ENCODE peak calls at places on chromosomes 2 and 18, in eight cellular contexts. U is HCT116, V is suprapubic skin, N is esophagus muscularis mucosa, D is stomach, H is H1, I is K562, W is upper lobe of left lung. K is an unnamed sample.

GRCh38 chr2:69177785-69178636 is 165.0 kb downstream of the ANTXR1 start:
- DNase-seq in U (peak), W (peak), N (peak), D (peak), V (peak), I (peak), H (peak), K (no peak)

GRCh38 chr2:10308866-10309265 is 6.2 kb downstream of the HPCAL1 start:
- DNase-seq in I (no peak), N (no peak), H (no peak), D (no peak), V (no peak), U (no peak), W (no peak), K (no peak)

GRCh38 chr2:42048318-42049251 is 764 bp downstream of the PKDCC start:
- DNase-seq in H (no peak), D (peak), V (no peak), I (peak), N (no peak), U (no peak), W (no peak), K (no peak)

GRCh38 chr2:84844141-84844540 is 36.7 kb downstream of the TRABD2A start:
- DNase-seq in H (no peak), D (no peak), W (no peak), I (no peak), N (no peak), U (no peak), V (no peak), K (no peak)

GRCh38 chr2:70711191-70711590 is 56.8 kb downstream of the ADD2 start:
- DNase-seq in I (no peak), U (no peak), D (no peak), W (no peak), V (no peak), N (no peak), H (no peak), K (no peak)

GRCh38 chr2:47904903-47905453 is 1.3 kb downstream of the FBXO11 start:
- DNase-seq in I (peak), N (no peak), W (peak), H (peak), V (no peak), D (peak), U (no peak), K (peak)

GRCh38 chr2:5474716-5475115 is 217.5 kb upstream of the SOX11 start:
- DNase-seq in I (no peak), N (peak), W (peak), U (no peak), H (no peak), V (no peak), D (no peak), K (no peak)

GRCh38 chr2:42926438-42927333 is 134.3 kb upstream of the HAAO start:
- DNase-seq in V (no peak), D (peak), U (no peak), W (no peak), H (no peak), I (no peak), N (no peak), K (no peak)

GRCh38 chr2:205405752-205406151 is 276.5 kb upstream of the NRP2 start:
- DNase-seq in D (no peak), H (no peak), U (no peak), V (no peak), I (no peak), N (no peak), W (no peak), K (no peak)

GRCh38 chr2:176814740-176815367 is 397.7 kb upstream of the HNRNPA3 start:
- DNase-seq in D (no peak), W (no peak), H (no peak), N (no peak), U (peak), I (peak), V (no peak), K (no peak)

GRCh38 chr2:144875996-144876395 is 356.1 kb upstream of the ZEB2 start:
- DNase-seq in W (no peak), I (no peak), U (no peak), H (no peak), D (no peak), N (no peak), V (no peak), K (no peak)

GRCh38 chr18:21897811-21898210 is 157.2 kb downstream of the MIB1 start:
- DNase-seq in D (peak), V (no peak), I (peak), U (peak), H (peak), N (no peak), W (no peak), K (peak)

GRCh38 chr2:64562148-64562784 is 38.1 kb downstream of the AFTPH start:
- DNase-seq in U (peak), H (no peak), W (no peak), I (no peak), D (no peak), V (no peak), N (no peak), K (no peak)

GRCh38 chr2:142867161-142867560 is 10.3 kb upstream of the KYNU start:
- DNase-seq in H (no peak), D (no peak), N (no peak), W (no peak), I (no peak), V (no peak), U (no peak), K (no peak)

GRCh38 chr2:142868281-142868762 is 9.1 kb upstream of the KYNU start:
- DNase-seq in V (peak), H (no peak), I (no peak), U (no peak), D (peak), W (peak), N (no peak), K (no peak)

GRCh38 chr2:142870516-142870915 is 6.9 kb upstream of the KYNU start:
- DNase-seq in U (no peak), H (no peak), V (no peak), D (no peak), I (no peak), W (no peak), N (no peak), K (no peak)

GRCh38 chr2:142871396-142871795 is 6.1 kb upstream of the KYNU start:
- DNase-seq in U (no peak), I (no peak), V (no peak), D (no peak), N (no peak), H (no peak), W (no peak), K (no peak)

GRCh38 chr2:142869461-142870106 is 7.9 kb upstream of the KYNU start:
- DNase-seq in I (no peak), U (no peak), V (no peak), W (no peak), H (no peak), D (no peak), N (no peak), K (no peak)
- TF ChIP-seq POLR2AphosphoS5 in I (no peak), U (no peak), V (no peak), W (no peak), H (no peak), D (no peak), N (no peak), K (no peak)

GRCh38 chr2:201070966-201071304 is 536 bp downstream of the HYCC2 start:
- DNase-seq in I (no peak), N (no peak), D (no peak), H (no peak), U (no peak), V (no peak), W (no peak), K (no peak)

GRCh38 chr2:201073071-201073470 is 1.3 kb downstream of the NDUFB3 start:
- DNase-seq in H (no peak), D (no peak), V (no peak), U (no peak), N (no peak), W (no peak), I (no peak), K (no peak)

GRCh38 chr2:201072201-201072530 is 365 bp downstream of the NDUFB3 start:
- DNase-seq in I (no peak), W (no peak), H (no peak), D (no peak), V (no peak), N (no peak), U (no peak), K (no peak)

GRCh38 chr2:201074996-201075395 is 3.2 kb downstream of the NDUFB3 start:
- DNase-seq in V (no peak), D (no peak), I (no peak), H (no peak), U (no peak), N (no peak), W (no peak), K (no peak)

DNA sequence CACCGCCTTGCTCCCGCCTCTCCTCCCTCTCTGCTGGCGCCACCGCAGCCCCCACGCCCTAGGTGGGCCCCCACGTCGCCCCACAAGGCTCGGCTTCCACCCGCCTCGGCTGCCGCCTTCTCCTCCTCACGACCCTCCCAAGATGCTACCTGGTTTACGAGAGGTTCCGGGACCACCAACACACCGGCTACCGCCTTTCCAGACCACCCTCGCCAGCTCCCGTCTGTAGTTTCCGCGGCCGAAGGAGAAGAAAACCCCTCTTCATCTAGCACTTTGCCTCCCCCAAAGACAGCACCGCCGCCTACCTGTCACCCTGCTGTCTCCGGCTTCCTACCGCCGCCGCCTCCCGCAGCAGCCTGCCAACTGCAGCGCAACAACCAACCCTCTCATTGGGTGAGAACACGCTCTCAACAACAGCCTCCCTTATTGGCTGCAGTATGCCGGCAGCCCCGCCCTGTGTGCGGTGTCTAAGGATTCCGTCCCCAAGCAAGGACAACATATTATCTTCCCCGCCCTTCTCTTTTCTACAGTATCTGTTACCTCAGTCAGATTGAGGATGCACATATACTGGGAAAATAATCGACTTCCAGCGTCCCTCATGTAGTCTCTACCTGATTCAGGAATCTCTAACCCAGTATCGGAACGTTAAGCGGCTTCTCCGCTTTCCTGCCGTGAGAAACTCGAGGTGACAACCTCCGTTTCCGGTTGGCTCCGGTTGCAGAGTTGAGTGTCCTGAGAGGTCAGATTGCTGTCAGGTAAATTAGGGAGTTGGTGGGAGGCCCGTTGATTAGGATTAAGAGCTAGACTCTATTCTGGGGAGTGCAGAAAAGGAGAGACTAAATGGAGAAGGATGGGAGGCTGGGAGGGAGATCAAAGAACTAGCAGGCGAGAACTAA is at the start of the genes HYCC2 and NDUFB3:
- DNase-seq in U (peak), I (peak), H (peak), W (peak), V (peak), D (peak), N (peak), K (peak)
- TF ChIP-seq POLR2A in U (peak), I (peak), H (no peak), W (peak), V (no peak), D (peak), N (no peak), K (peak)

GRCh38 chr18:66603941-66604627 is at the start of gene CDH19:
- DNase-seq in U (no peak), I (no peak), D (no peak), W (no peak), N (no peak), H (no peak), V (no peak), K (no peak)
- TF ChIP-seq POLR2AphosphoS5 in U (no peak), I (no peak), D (peak), W (no peak), N (no peak), H (no peak), V (no peak), K (no peak)

DNA sequence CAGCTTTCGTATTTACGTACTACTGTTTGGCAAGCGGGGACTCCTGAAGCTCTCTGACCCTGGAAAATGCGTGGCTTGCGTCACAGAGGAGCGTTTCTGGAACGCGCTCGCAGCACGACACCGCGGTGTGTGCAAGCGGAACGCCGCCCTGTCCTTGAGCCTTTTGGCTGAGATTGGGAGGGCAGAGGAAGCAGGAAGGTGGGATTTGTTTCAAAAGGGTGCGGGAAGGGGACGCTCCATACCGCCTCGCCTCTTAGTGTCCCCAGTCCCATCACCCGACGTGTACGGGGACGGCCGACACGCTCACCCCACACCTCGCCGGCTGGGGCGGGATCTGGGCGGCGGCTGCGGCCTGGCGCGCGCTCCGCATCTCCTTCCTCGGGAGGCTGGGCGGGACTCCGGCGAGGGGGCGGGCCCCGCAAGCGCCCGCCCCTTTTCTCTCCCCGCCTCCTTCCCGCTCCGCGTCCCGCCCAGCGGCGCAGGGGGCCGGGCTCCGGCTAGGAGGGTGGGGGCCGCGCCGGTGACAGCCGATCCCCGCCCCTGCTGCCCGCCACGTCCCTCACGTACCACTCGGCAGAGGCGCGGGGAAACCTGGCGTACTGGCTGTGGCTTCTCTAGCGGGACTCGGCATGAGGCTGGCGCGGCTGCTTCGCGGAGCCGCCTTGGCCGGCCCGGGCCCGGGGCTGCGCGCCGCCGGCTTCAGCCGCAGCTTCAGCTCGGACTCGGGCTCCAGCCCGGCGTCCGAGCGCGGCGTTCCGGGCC is at the start of gene PDK1:
- DNase-seq in N (peak), H (peak), V (peak), D (peak), W (peak), I (peak), U (peak), K (peak)
- TF ChIP-seq POLR2A in N (no peak), H (peak), V (no peak), D (peak), W (peak), I (peak), U (peak), K (peak)

DNA sequence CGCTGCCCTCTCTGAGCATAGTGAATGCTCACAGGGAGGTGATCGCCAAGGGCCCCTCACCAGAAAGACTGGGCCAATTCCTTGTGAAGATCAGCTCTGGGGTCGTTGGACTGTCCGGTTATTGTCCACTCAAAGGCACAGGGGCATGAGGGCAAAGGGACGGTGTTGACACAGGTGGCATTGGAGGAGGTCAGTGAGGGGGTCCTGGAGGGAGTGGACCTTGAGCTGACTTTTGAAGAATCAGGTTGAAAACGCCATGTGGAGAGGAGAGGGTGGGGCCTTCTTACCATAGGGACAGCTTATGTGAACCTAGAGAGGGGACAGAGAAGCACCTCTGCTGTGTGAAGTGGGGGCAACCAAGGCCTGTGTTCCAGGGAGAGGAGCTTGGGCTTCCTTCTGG is 131.5 kb downstream of the TFCP2L1 start:
- DNase-seq in U (no peak), N (no peak), H (no peak), W (no peak), I (no peak), V (no peak), D (no peak), K (no peak)
- TF ChIP-seq POLR2AphosphoS5 in U (no peak), N (no peak), H (no peak), W (no peak), I (no peak), V (no peak), D (no peak), K (no peak)

GRCh38 chr2:98749053-98749450 is 18.1 kb upstream of the MGAT4A start:
- DNase-seq in H (no peak), N (no peak), U (no peak), V (no peak), I (no peak), W (peak), D (no peak), K (no peak)
- TF ChIP-seq POLR2A in H (no peak), N (no peak), U (no peak), V (no peak), I (no peak), W (no peak), D (no peak), K (no peak)

K was measured in GM12892.